ENCODE peak calls at places on chromosome 1, in six cellular contexts. W is HFF-Myc; H is upper lobe of right lung; V is tibial nerve; M is naive thymus-derived CD4-positive, alpha-beta T cell; S is fibroblast of lung. B is an unnamed sample.

GRCh38 chr1:16617778-16618580 is 4.6 kb upstream of the NBPF1 start:
- DNase-seq in W (no peak), H (no peak), V (no peak), M (no peak), S (no peak), B (no peak)

GRCh38 chr1:41954533-41954944 is 35.8 kb upstream of the HIVEP3 start:
- DNase-seq in W (peak; percentile 45), H (no peak), V (no peak), M (no peak), S (peak; percentile 77), B (peak; percentile 71)

GRCh38 chr1:6384135-6384534 is 9.4 kb downstream of the ACOT7 start:
- DNase-seq in W (no peak), H (no peak), V (no peak), M (no peak), S (no peak), B (no peak)

GRCh38 chr1:50352428-50352827 is 70.8 kb downstream of the DMRTA2 start:
- DNase-seq in W (no peak), H (no peak), V (no peak), M (no peak), S (no peak), B (no peak)

GRCh38 chr1:78490861-78491310 is at the start of gene PTGFR:
- DNase-seq in W (no peak), H (peak; percentile 67), V (peak; percentile 52), M (no peak), S (peak; percentile 27), B (no peak)

GRCh38 chr1:180415985-180416633 is 86.3 kb downstream of the ACBD6 start:
- DNase-seq in W (no peak), H (no peak), V (no peak), M (no peak), S (peak; percentile 69), B (no peak)

GRCh38 chr1:171898956-171899355 is 57.7 kb downstream of the DNM3 start:
- DNase-seq in W (no peak), H (no peak), V (no peak), M (no peak), S (peak; percentile 53), B (no peak)

GRCh38 chr1:36576677-36577076 is 94.0 kb upstream of the CSF3R start:
- DNase-seq in W (no peak), H (no peak), V (no peak), M (no peak), S (no peak), B (no peak)

GRCh38 chr1:97906567-97907228 is 14.1 kb downstream of the DPYD start:
- DNase-seq in W (peak; percentile 26), H (peak; percentile 58), V (no peak), M (no peak), S (peak; percentile 92), B (peak; percentile 71)

DNA sequence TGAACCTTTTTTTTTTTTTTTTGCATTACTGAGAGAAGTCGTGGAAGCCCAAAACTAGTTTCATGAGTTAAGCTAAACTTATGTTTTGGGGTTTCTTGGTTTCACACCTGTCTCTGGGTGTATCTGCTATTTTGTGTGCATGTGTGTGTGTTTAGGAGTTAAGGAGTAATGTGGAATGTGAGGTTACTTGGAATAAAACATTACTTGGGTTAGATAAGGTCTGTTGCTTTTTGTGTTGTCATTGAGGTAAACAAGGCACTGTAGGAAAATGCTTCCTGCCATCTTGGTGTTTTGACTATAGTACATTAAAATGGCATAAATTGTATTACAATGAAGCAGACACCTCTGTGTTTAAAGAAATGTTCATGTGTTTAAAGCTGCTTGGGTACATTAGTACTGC is 2.9 kb downstream of the TENT5C start:
- DNase-seq in W (no peak), H (no peak), V (no peak), M (no peak), S (no peak), B (no peak)
- H3K4me3 ChIP-seq in W (no peak overlapping the region), H (peak overlapping the region; percentile 60), V (no peak overlapping the region), M (no peak overlapping the region), S (no peak overlapping the region), B (no peak overlapping the region)

GRCh38 chr1:109112056-109112651 is 1.8 kb upstream of the ELAPOR1 start:
- DNase-seq in W (no peak), H (no peak), V (no peak), M (peak; percentile 13), S (peak; percentile 43), B (no peak)
- H3K4me3 ChIP-seq in W (no peak overlapping the region), H (no peak overlapping the region), V (peak overlapping the region; percentile 33), M (peak overlapping the region; percentile 68), S (peak overlapping the region; percentile 33), B (no peak overlapping the region)

GRCh38 chr1:165381745-165382530 is 25.4 kb upstream of the LMX1A start:
- DNase-seq in W (no peak), H (no peak), V (no peak), M (no peak), S (no peak), B (no peak)

GRCh38 chr1:165376041-165376810 is 19.7 kb upstream of the LMX1A start:
- DNase-seq in W (peak; percentile 50), H (peak; percentile 81), V (peak; percentile 80), M (peak; percentile 22), S (peak; percentile 85), B (peak; percentile 18)

GRCh38 chr1:165371588-165372235 is 15.2 kb upstream of the LMX1A start:
- DNase-seq in W (no peak), H (no peak), V (no peak), M (no peak), S (no peak), B (no peak)

GRCh38 chr1:165375623-165376022 is 19.1 kb upstream of the LMX1A start:
- DNase-seq in W (no peak), H (no peak), V (no peak), M (no peak), S (no peak), B (no peak)

DNA sequence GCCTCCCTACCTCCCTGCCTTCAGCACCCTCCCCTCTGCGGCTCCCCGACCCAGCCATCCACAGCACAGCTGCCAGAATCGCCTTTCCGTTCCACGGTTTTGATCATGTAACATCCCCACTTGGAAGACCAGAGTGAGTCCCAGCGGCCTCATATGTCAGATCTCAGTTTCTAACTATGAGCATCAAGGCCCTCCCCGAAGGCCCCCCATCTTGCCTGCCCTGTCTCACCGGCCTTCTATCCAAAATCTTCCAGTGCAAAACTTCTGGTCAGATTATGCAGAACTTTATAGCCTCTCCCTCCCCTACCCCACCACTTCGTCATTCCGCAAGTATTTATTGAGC is 20.3 kb upstream of the LMX1A start:
- DNase-seq in W (no peak), H (no peak), V (no peak), M (no peak), S (no peak), B (no peak)
- H3K4me3 ChIP-seq in W (peak overlapping the region; percentile 25), H (peak overlapping the region; percentile 50), V (peak overlapping the region; percentile 26), M (peak overlapping the region; percentile 35), S (no peak overlapping the region), B (no peak overlapping the region)

GRCh38 chr1:228379165-228379460 is 27.5 kb downstream of the TRIM11 start:
- DNase-seq in W (no peak), H (peak; percentile 73), V (no peak), M (peak; percentile 16), S (no peak), B (no peak)
- H3K4me3 ChIP-seq in W (peak overlapping the region; percentile 49), H (peak overlapping the region; percentile 56), V (peak overlapping the region; percentile 53), M (peak overlapping the region; percentile 37), S (peak overlapping the region; percentile 37), B (peak overlapping the region; percentile 48)

DNA sequence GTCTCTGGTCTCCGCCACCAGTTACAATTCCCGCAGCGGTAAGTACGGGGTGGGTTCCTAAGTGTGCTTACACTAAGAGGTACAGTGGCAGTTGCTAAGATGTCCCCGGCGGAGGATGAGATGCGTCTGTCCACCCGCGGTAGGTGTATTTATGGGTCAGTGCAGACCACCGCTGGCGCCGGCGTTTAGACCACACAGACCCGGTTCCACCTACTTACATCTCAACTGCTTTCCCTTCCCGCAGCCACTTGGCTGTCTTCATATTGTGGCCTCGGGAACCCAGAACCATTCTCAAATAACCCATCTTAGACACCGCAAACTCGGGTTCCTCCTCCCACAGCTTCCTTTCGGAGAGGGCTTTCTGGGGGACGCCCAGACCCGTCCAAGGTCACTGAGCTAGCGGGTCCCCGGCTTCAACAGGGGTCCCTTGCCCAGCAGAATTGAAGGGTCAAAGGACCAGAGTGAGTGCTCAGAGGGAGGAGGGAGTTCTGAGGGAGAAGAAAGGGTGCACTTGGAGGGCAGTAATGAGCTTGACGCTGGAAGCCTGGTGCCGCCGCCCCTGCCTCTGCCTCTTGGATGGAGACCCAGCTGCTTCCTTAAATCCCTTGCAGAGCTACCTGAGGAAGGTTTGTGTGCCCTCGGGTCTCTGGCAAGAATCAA is 8.6 kb downstream of the NR5A2 start:
- DNase-seq in W (no peak), H (no peak), V (no peak), M (no peak), S (no peak), B (no peak)
- H3K4me3 ChIP-seq in W (no peak overlapping the region), H (no peak overlapping the region), V (no peak overlapping the region), M (no peak overlapping the region), S (no peak overlapping the region), B (no peak overlapping the region)

GRCh38 chr1:113660053-113660452 is 99.2 kb downstream of the PHTF1 start:
- DNase-seq in W (no peak), H (no peak), V (no peak), M (no peak), S (no peak), B (no peak)
- H3K4me3 ChIP-seq in W (no peak overlapping the region), H (no peak overlapping the region), V (no peak overlapping the region), M (no peak overlapping the region), S (no peak overlapping the region), B (no peak overlapping the region)

B was measured in kidney epithelial cell.